ENCODE peak calls at places on chromosome 18, in seven cellular contexts. G, V, W, N, C, U and Q are unnamed samples. For H3K9me3, the result is how much of the 10 kb centered on the place peaks cover.

GRCh38 chr18:69946608-69947155 is 991 bp downstream of the CD226 start:
- DNase-seq in N (no peak), W (no peak), U (no peak), G (no peak), V (no peak), C (no peak), Q (no peak)

GRCh38 chr18:7147399-7147798 is 29.8 kb upstream of the LAMA1 start:
- DNase-seq in G (no peak), W (no peak), C (no peak), N (no peak), U (no peak), V (no peak), Q (no peak)

GRCh38 chr18:11047817-11048216 is 101.6 kb downstream of the PIEZO2 start:
- DNase-seq in W (no peak), U (no peak), G (no peak), C (no peak), V (no peak), N (no peak), Q (no peak)

GRCh38 chr18:37684590-37684989 is 119.0 kb upstream of the CELF4 start:
- DNase-seq in W (no peak), N (no peak), V (no peak), C (no peak), G (no peak), U (no peak), Q (no peak)

GRCh38 chr18:49849331-49850217 is 36.2 kb upstream of the ACAA2 start:
- DNase-seq in C (peak), N (no peak), V (peak), G (peak), W (peak), U (peak), Q (peak)

GRCh38 chr18:4024702-4025101 is 430.4 kb downstream of the DLGAP1 start:
- DNase-seq in V (no peak), U (no peak), C (no peak), W (no peak), N (no peak), G (no peak), Q (no peak)

GRCh38 chr18:35458271-35458670 is 39.5 kb downstream of the INO80C start:
- DNase-seq in C (peak), G (no peak), V (no peak), W (no peak), U (no peak), N (no peak), Q (no peak)

GRCh38 chr18:56702946-56703345 is 51.8 kb downstream of the WDR7 start:
- DNase-seq in G (no peak), C (peak), N (peak), U (peak), W (no peak), V (peak), Q (no peak)

GRCh38 chr18:51236225-51236624 is 38.7 kb upstream of the MEX3C start:
- DNase-seq in U (peak), N (no peak), G (no peak), V (peak), C (peak), W (no peak), Q (peak)

GRCh38 chr18:61851940-61852451 is 40.8 kb downstream of the RNF152 start:
- DNase-seq in C (no peak), G (no peak), N (no peak), U (peak), V (no peak), W (no peak), Q (peak)

GRCh38 chr18:76979906-76980305 is 152.7 kb downstream of the MBP start:
- DNase-seq in U (no peak), N (no peak), C (no peak), G (no peak), V (no peak), W (no peak), Q (peak)

GRCh38 chr18:46278481-46279465 is 174.6 kb downstream of the HAUS1 start:
- DNase-seq in U (peak), V (no peak), N (peak), G (no peak), C (no peak), W (no peak), Q (no peak)

GRCh38 chr18:29163596-29163995 is 986.7 kb upstream of the CDH2 start:
- DNase-seq in V (no peak), N (no peak), G (no peak), U (peak), W (no peak), C (no peak), Q (no peak)

GRCh38 chr18:73839441-73839840 is 308.2 kb downstream of the FBXO15 start:
- DNase-seq in U (no peak), N (no peak), G (no peak), C (no peak), V (no peak), W (no peak), Q (no peak)

GRCh38 chr18:42484648-42485047 is 529.6 kb downstream of the PIK3C3 start:
- DNase-seq in W (no peak), G (no peak), N (no peak), C (no peak), V (no peak), U (no peak), Q (no peak)

GRCh38 chr18:26327062-26327461 is 100.8 kb downstream of the TAF4B start:
- DNase-seq in N (no peak), W (no peak), G (no peak), V (no peak), U (peak), C (no peak), Q (no peak)

GRCh38 chr18:76992226-76993084 is 140.1 kb downstream of the MBP start:
- DNase-seq in U (no peak), C (no peak), N (no peak), V (no peak), G (no peak), W (no peak), Q (no peak)

GRCh38 chr18:49008156-49008555 is 57.4 kb upstream of the SMAD7 start:
- DNase-seq in U (no peak), G (no peak), V (no peak), C (no peak), W (no peak), N (no peak), Q (no peak)

GRCh38 chr18:21444465-21445023 is 156.0 kb downstream of the ESCO1 start:
- DNase-seq in C (peak), G (no peak), V (peak), N (peak), W (peak), U (peak), Q (no peak)

GRCh38 chr18:331231-331771 is 63.5 kb upstream of the THOC1 start:
- DNase-seq in G (no peak), C (no peak), W (no peak), N (no peak), U (no peak), V (no peak), Q (no peak)

GRCh38 chr18:76956648-76957047 is 134.3 kb downstream of the ZNF236 start:
- DNase-seq in V (no peak), U (no peak), C (no peak), G (no peak), W (no peak), N (no peak), Q (no peak)

GRCh38 chr18:51278045-51278649 is 80.7 kb upstream of the MEX3C start:
- DNase-seq in V (peak), N (peak), W (no peak), C (peak), G (no peak), U (peak), Q (no peak)

GRCh38 chr18:69945220-69946114 is 2.2 kb downstream of the CD226 start:
- DNase-seq in W (no peak), G (no peak), V (no peak), U (no peak), N (no peak), C (no peak), Q (no peak)

GRCh38 chr18:6885992-6886823 is 156.7 kb downstream of the ARHGAP28 start:
- DNase-seq in W (peak), N (peak), U (peak), G (no peak), C (peak), V (peak), Q (peak)

GRCh38 chr18:67109535-67109934 is 407.0 kb downstream of the DSEL start:
- DNase-seq in W (no peak), V (no peak), N (no peak), C (no peak), U (no peak), G (no peak), Q (no peak)

GRCh38 chr18:41265047-41265446 is 690.0 kb upstream of the PIK3C3 start:
- DNase-seq in U (no peak), G (no peak), C (no peak), V (no peak), N (no peak), W (no peak), Q (peak)

GRCh38 chr18:73717570-73717969 is 430.1 kb downstream of the FBXO15 start:
- DNase-seq in C (no peak), U (peak), V (no peak), N (no peak), G (no peak), W (no peak), Q (no peak)

GRCh38 chr18:44545359-44545985 is 135.2 kb upstream of the SETBP1 start:
- DNase-seq in N (no peak), C (no peak), V (no peak), G (no peak), U (no peak), W (no peak), Q (no peak)

GRCh38 chr18:45715212-45715780 is 8.7 kb upstream of the SLC14A1 start:
- DNase-seq in N (no peak), V (no peak), C (no peak), W (no peak), U (no peak), G (no peak), Q (peak)

GRCh38 chr18:69158949-69159348 is 241.7 kb upstream of the DOK6 start:
- DNase-seq in W (no peak), V (no peak), C (no peak), U (no peak), G (no peak), N (no peak), Q (no peak)

GRCh38 chr18:77766421-77766820 is 516.8 kb downstream of the GALR1 start:
- DNase-seq in G (no peak), N (no peak), U (no peak), W (no peak), V (no peak), C (no peak), Q (no peak)

GRCh38 chr18:63105636-63106316 is 213.8 kb downstream of the BCL2 start:
- DNase-seq in U (no peak), V (no peak), W (no peak), C (no peak), G (no peak), N (no peak), Q (no peak)

DNA sequence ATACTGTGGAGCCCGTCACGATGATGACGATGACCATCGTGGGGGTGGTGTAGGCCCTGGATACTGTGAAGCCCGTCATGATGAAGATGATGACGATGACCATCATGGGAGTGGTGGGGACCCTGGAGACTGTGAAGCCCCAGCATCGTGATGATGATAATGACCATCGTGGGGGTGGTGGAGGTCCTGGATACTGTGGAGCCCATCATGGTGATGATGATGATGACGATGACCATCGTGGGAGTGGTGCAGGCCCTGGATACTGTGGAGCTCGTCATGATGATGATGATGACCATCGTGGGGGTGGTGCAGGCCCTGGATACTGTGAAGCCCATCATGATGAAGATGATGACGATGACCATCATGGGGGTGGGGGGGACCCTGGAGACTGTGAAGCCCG is 81.0 kb upstream of the SALL3 start:
- DNase-seq in G (no peak), U (no peak), C (no peak), N (no peak), V (no peak), W (no peak), Q (no peak)
- H3K9me3 ChIP-seq in G (under half), U (under half), C (under half), N (under half), V (under half), W (under half), Q (under half)

DNA sequence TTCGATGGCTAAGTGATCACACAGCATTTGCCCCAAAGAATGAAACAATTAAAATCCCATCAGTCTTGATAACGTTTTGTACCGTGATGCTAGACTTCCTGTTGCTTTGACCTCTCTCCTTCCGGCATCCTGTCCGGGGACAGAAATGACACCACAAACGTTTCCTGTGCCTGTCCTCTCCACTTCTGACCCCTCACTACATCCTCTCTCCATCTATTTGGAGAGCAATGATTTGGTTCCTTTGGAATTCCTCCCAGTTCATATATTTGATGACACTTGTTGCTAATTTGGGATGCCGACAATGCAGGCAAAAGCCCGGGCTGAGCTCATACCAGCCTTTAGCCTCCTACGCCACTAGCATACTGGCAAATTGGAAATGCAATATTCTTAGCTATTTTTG is 151.2 kb upstream of the CCDC68 start:
- DNase-seq in C (no peak), U (no peak), N (no peak), V (no peak), W (peak), G (peak), Q (no peak)
- H3K27ac ChIP-seq in C (no peak), U (no peak), N (no peak), V (no peak), W (peak), G (peak), Q (no peak)

GRCh38 chr18:79960921-79961526 is 3.4 kb upstream of the HSBP1L1 start:
- DNase-seq in W (no peak), C (no peak), U (no peak), G (no peak), N (no peak), V (no peak), Q (no peak)

GRCh38 chr18:79963658-79964329 is 649 bp upstream of the HSBP1L1 start:
- DNase-seq in W (no peak), N (no peak), V (no peak), G (no peak), C (no peak), U (no peak), Q (no peak)

GRCh38 chr18:79962311-79962710 is 2.1 kb upstream of the HSBP1L1 start:
- DNase-seq in V (no peak), U (peak), C (no peak), W (no peak), G (no peak), N (no peak), Q (no peak)

GRCh38 chr18:79962835-79963657 is 1.4 kb upstream of the HSBP1L1 start:
- DNase-seq in W (no peak), G (no peak), C (no peak), U (no peak), V (no peak), N (no peak), Q (no peak)

DNA sequence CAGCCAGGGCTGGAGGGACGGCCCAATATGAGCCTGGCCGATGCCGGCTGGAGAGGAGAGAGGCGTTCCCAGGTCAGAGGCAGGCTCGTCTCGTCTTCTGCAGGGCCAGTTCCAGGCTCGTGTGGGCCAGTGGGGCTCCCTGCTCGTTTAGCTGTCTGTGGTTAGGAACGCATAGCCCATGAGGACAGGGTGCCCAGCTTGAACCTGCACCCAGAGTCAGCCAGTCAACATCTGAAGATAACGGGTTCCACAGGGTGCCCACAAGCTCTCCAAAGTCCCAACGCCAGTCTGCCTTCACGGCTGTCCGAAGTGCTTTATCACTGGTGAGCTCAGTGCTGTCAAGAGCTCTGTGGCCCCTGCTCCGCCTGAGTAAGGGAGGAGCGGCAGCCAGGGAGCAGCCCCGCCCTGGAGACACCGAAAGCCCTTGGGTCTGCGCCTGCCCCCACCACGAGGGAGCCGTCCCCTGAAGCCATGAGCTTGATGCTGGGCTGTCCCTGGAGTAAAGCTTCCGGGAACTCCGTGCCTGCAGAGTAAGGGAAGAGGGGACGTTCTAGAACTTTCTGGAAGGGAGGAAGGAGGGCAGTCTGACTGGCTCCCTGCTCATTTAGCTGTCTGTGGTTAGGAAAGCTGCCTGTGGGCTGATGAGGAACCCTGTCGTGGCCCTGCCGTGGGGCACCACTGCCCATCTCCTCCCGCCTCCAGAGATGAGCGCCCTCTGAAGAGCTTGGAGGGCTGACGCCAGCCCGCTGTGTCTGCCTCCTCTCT is 2.7 kb upstream of the HSBP1L1 start:
- DNase-seq in N (no peak), U (peak), C (peak), G (no peak), W (no peak), V (no peak), Q (no peak)
- H3K4me3 ChIP-seq in N (no peak), U (no peak), C (peak), G (no peak), W (no peak), V (no peak), Q (no peak)

GRCh38 chr18:75588412-75588811 is 160.9 kb upstream of the SMIM21 start:
- DNase-seq in C (no peak), V (no peak), N (no peak), U (no peak), W (no peak), G (no peak), Q (no peak)
- H3K9me3 ChIP-seq in C (under half), V (under half), N (under half), U (under half), W (under half), G (under half), Q (under half)

GRCh38 chr18:58924473-58924872 is 59.8 kb downstream of the ZNF532 start:
- DNase-seq in V (no peak), U (no peak), N (no peak), W (no peak), C (no peak), G (no peak), Q (no peak)

GRCh38 chr18:58934356-58934755 is 69.7 kb downstream of the ZNF532 start:
- DNase-seq in N (no peak), C (no peak), G (no peak), W (no peak), V (no peak), U (no peak), Q (no peak)

GRCh38 chr18:58928401-58928800 is 63.7 kb downstream of the ZNF532 start:
- DNase-seq in U (no peak), W (no peak), G (no peak), V (no peak), N (no peak), C (no peak), Q (no peak)

GRCh38 chr18:58927659-58928058 is 63.0 kb downstream of the ZNF532 start:
- DNase-seq in G (no peak), C (no peak), U (no peak), V (no peak), N (no peak), W (no peak), Q (no peak)

DNA sequence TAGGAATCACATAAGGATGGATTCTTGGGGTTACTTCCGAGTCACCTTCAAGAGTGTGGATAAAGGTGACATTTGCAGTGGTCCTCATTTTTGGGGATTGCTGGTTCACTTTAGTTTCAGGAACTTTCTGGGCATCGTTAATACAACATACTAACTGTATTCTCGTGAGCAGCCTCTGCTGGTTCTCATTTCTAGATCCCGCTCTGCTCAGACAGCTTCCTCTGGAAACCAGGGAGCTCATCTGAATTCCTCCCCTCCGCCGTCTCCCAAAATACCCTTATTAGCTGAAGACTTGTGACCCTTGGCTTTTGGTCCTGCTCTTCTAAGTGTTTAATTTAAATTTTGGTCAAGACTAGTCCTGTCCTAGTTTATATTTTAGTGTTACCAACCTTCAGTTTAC is 64.5 kb downstream of the ZNF532 start:
- DNase-seq in U (no peak), W (no peak), V (no peak), G (no peak), N (no peak), C (no peak), Q (no peak)
- H3K27ac ChIP-seq in U (no peak), W (no peak), V (no peak), G (peak), N (no peak), C (no peak), Q (no peak)

GRCh38 chr18:59874166-59874565 is 25.6 kb upstream of the PMAIP1 start:
- DNase-seq in W (no peak), G (no peak), N (no peak), C (peak), U (peak), V (no peak), Q (peak)
- H3K4me3 ChIP-seq in W (no peak), G (no peak), N (no peak), C (no peak), U (peak), V (no peak), Q (no peak)

GRCh38 chr18:9599328-9599727 is 15.0 kb downstream of the PPP4R1 start:
- DNase-seq in U (no peak), W (no peak), N (no peak), C (no peak), V (no peak), G (no peak), Q (no peak)
- H3K9me3 ChIP-seq in U (under half), W (half or more), N (under half), C (under half), V (under half), G (under half), Q (under half)